ENCODE peak calls at places on chromosomes 12 and 14, in six cellular contexts. V is neural crest cell, L is astrocyte of the spinal cord, X is BJ, M is ovary, Z is GM12865. E is an unnamed sample.

GRCh38 chr12:74899031-74899829 is 310.4 kb downstream of the KCNC2 start:
- DNase-seq in V (no peak), L (no peak), X (no peak), M (no peak), Z (no peak), E (no peak)

GRCh38 chr12:119624971-119625370 is 31.4 kb downstream of the TMEM233 start:
- DNase-seq in V (no peak), L (peak), X (no peak), M (no peak), Z (no peak), E (no peak)

GRCh38 chr12:109871678-109872314 is 8.5 kb downstream of the GLTP start:
- DNase-seq in V (no peak), L (no peak), X (no peak), M (no peak), Z (no peak), E (no peak)

GRCh38 chr12:72338437-72338836 is 66.3 kb downstream of the TRHDE start:
- DNase-seq in V (no peak), L (no peak), X (no peak), M (no peak), Z (no peak), E (no peak)

GRCh38 chr14:101478096-101478495 is 83.2 kb upstream of the DIO3 start:
- DNase-seq in V (no peak), L (no peak), X (no peak), M (peak), Z (no peak), E (no peak)

GRCh38 chr12:30806989-30807694 is 52.4 kb upstream of the CAPRIN2 start:
- DNase-seq in V (no peak), L (peak), X (no peak), M (no peak), Z (peak), E (no peak)

GRCh38 chr14:61585598-61586538 is 109.4 kb upstream of the HIF1A start:
- DNase-seq in V (no peak), L (peak), X (no peak), M (peak), Z (no peak), E (no peak)

GRCh38 chr12:46470975-46471374 is 98.4 kb upstream of the SLC38A2 start:
- DNase-seq in V (no peak), L (no peak), X (no peak), M (no peak), Z (no peak), E (no peak)

GRCh38 chr14:67477926-67478915 is 10.3 kb downstream of the TMEM229B start:
- DNase-seq in V (no peak), L (no peak), X (no peak), M (no peak), Z (no peak), E (no peak)

GRCh38 chr14:64513271-64513670 is 8.7 kb downstream of the ZBTB1 start:
- DNase-seq in V (no peak), L (no peak), X (no peak), M (no peak), Z (no peak), E (no peak)

GRCh38 chr12:12273291-12273957 is 6.6 kb upstream of the LRP6 start:
- DNase-seq in V (no peak), L (peak), X (no peak), M (no peak), Z (no peak), E (no peak)

GRCh38 chr14:71863049-71863448 is 69.2 kb upstream of the RGS6 start:
- DNase-seq in V (no peak), L (no peak), X (no peak), M (no peak), Z (no peak), E (no peak)
- TF ChIP-seq CTCF in V (peak), L (peak), X (no peak), M (no peak), Z (no peak), E (peak)

GRCh38 chr14:24144451-24144850 is 2.0 kb downstream of the PSME2 start:
- DNase-seq in V (no peak), L (no peak), X (no peak), M (no peak), Z (no peak), E (no peak)

GRCh38 chr14:24138396-24139271 is 2.6 kb downstream of the PSME1 start:
- DNase-seq in V (no peak), L (no peak), X (no peak), M (no peak), Z (no peak), E (no peak)

GRCh38 chr14:24143511-24143910 is 2.1 kb upstream of the EMC9 start:
- DNase-seq in V (no peak), L (peak), X (no peak), M (no peak), Z (no peak), E (no peak)

GRCh38 chr14:24139272-24139934 is 2.0 kb downstream of the EMC9 start:
- DNase-seq in V (no peak), L (no peak), X (no peak), M (no peak), Z (peak), E (no peak)

GRCh38 chr14:24141030-24141880 is at the start of gene EMC9:
- DNase-seq in V (peak), L (peak), X (peak), M (peak), Z (peak), E (peak)
- TF ChIP-seq CTCF in V (peak), L (peak), X (peak), M (peak), Z (peak), E (peak)

DNA sequence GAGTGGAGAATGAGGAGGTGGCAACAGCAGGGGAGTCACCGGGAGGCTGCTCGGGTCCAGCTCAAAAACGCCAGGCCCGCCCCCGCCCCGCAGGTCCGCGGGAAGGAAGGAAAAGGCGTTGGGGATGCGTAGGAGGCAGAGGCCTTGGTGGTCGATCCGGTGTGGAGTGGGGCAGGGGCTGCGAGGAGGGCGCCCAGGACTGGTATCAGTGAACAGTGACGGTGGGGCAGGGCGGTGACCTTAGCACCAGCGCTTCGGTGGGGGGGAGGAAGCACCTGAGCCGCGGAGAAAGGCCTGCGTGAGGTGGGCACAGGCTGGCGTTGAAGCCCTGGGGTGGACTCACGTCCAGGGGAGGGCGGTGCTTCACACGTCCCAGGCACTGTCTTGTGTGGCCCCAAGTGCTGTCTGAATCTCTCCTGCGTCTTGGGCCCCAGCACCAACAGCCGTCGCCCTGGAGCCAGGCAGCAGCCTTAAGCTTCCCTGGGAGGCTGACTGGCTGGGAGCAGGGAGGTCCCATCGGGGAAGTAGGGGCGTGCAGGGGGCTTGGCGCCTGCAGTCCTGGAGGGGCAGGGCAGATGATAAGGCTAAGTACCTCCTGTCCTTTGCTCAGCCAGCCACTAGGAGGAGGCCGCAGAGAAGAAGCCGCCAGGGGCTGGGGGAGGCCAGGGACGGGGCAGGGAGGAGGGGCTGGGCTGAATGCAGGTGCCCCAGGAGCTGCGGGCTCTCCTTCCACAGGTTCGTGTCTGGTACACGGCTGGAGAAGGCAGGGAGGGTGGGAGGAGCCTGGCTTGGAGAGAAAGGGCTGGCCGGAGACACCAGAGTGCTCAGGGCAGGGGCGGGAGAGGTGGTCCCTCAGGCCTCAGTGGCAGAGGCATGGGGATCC is 26.5 kb downstream of the ZBTB42 start:
- DNase-seq in V (peak), L (peak), X (no peak), M (peak), Z (peak), E (no peak)
- TF ChIP-seq CTCF in V (peak), L (peak), X (peak), M (no peak), Z (peak), E (peak)

GRCh38 chr12:25236626-25237025 is 14.1 kb downstream of the KRAS start:
- DNase-seq in V (no peak), L (no peak), X (no peak), M (no peak), Z (no peak), E (no peak)

GRCh38 chr12:25241171-25242020 is 9.3 kb downstream of the KRAS start:
- DNase-seq in V (no peak), L (peak), X (no peak), M (no peak), Z (peak), E (peak)

DNA sequence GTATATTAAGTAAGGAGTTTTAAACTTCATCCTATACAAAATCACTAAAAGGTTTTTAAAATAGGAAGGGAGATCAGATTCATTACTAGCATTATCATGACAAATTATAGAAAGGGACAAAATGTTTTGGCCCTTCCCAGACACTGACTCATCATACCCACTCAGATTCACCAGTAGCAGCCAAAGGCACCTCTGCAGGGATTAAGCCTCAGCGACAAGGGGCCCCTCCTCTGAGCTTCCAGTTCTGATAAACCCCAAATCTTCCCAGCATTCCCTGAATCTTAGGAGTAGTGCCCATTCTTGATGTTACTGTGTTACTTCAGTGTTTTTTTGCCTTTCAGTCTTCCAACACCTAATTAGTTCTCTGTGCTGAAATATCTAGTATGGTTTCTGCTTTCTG is 14.5 kb downstream of the KRAS start:
- DNase-seq in V (no peak), L (peak), X (no peak), M (no peak), Z (no peak), E (no peak)
- TF ChIP-seq CTCF in V (no peak), L (no peak), X (no peak), M (no peak), Z (no peak), E (no peak)

GRCh38 chr12:14364583-14365271 is 755 bp upstream of the ATF7IP start:
- DNase-seq in V (no peak), L (no peak), X (no peak), M (no peak), Z (no peak), E (no peak)

GRCh38 chr12:14366211-14366762 is 805 bp downstream of the ATF7IP start:
- DNase-seq in V (no peak), L (no peak), X (no peak), M (no peak), Z (peak), E (no peak)

GRCh38 chr12:14367097-14367661 is 1.7 kb downstream of the ATF7IP start:
- DNase-seq in V (no peak), L (peak), X (no peak), M (no peak), Z (peak), E (no peak)

GRCh38 chr12:14362347-14362746 is 3.1 kb upstream of the ATF7IP start:
- DNase-seq in V (no peak), L (no peak), X (no peak), M (no peak), Z (peak), E (no peak)

GRCh38 chr12:14365294-14366210 is at the start of gene ATF7IP:
- DNase-seq in V (peak), L (peak), X (peak), M (peak), Z (peak), E (peak)
- TF ChIP-seq CTCF in V (peak), L (peak), X (peak), M (peak), Z (peak), E (peak)

GRCh38 chr12:131117438-131118245 is 163.9 kb downstream of the ADGRD1 start:
- DNase-seq in V (no peak), L (no peak), X (no peak), M (no peak), Z (no peak), E (no peak)

GRCh38 chr12:131114942-131115584 is 161.4 kb downstream of the ADGRD1 start:
- DNase-seq in V (no peak), L (no peak), X (no peak), M (peak), Z (no peak), E (no peak)

GRCh38 chr12:131118366-131118765 is 164.7 kb downstream of the ADGRD1 start:
- DNase-seq in V (no peak), L (no peak), X (no peak), M (no peak), Z (no peak), E (no peak)

GRCh38 chr12:131115766-131116165 is 162.1 kb downstream of the ADGRD1 start:
- DNase-seq in V (no peak), L (no peak), X (no peak), M (peak), Z (no peak), E (no peak)

DNA sequence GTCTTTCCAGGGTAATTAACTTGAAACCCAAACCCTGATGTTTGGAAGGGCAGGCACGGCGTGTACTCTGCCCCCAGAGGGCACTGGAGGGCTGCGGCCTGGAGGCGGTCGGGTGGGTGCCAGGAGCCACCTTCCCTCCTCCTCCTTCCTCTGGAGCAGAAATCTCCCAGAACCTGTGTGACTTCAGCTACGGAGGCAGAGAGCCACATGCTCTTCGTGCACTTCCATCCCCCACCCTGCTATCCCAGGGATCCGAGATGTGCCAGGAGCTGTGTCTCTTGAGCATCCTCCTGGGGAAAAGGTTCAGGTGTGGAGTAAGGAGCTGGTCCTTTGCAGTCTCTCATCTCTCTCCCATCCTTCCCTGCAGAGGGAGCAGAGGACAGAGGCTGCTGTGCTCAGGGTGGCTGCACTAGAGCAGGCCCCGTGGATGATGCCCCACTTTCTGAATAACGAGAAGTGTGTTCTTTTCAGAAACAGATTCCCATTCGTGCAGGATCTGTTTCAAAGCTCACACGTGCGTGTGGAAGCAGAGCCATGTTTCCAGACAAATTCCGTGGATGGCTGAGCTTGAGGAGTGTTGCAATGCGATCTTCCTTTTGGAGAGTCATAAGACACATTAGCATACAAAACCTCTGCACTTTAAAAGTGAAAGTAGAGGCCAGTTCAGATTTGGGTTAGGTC is 162.9 kb downstream of the ADGRD1 start:
- DNase-seq in V (peak), L (no peak), X (peak), M (peak), Z (no peak), E (peak)
- TF ChIP-seq CTCF in V (peak), L (no peak), X (peak), M (no peak), Z (peak), E (peak)

GRCh38 chr12:115771065-115771464 is 506.4 kb downstream of the MED13L start:
- DNase-seq in V (no peak), L (no peak), X (no peak), M (no peak), Z (no peak), E (no peak)
- TF ChIP-seq CTCF in V (peak), L (peak), X (peak), M (no peak), Z (no peak), E (no peak)

GRCh38 chr12:68030248-68030647 is 41.0 kb downstream of the IFNG-AS1 start:
- DNase-seq in V (no peak), L (no peak), X (no peak), M (no peak), Z (no peak), E (no peak)
- TF ChIP-seq CTCF in V (no peak), L (no peak), X (no peak), M (no peak), Z (no peak), E (no peak)